ENCODE peak calls at places on chromosome 13, in seven cellular contexts. One of them, this sample, is unnamed.
A peak's percentile ranks its signal among the peaks of the same experiment; 100 is the strongest.

GRCh38 chr13:97191615-97192014 is 30.5 kb upstream of the MBNL2 start:
- DNase-seq in cardiac muscle cell: no peak
- DNase-seq in lung: no peak
- DNase-seq in heart right ventricle: no peak
- DNase-seq in esophagus squamous epithelium: no peak
- DNase-seq in lower lobe of right lung: no peak
- DNase-seq in fibroblast of lung: no peak
- DNase-seq in this sample: no peak

GRCh38 chr13:39897636-39898035 is 242.2 kb downstream of the COG6 start:
- DNase-seq in lung: no peak
- DNase-seq in heart right ventricle: no peak
- DNase-seq in esophagus squamous epithelium: no peak
- DNase-seq in cardiac muscle cell: no peak
- DNase-seq in fibroblast of lung: no peak
- DNase-seq in lower lobe of right lung: no peak
- DNase-seq in this sample: no peak

GRCh38 chr13:91346848-91347211 is 657 bp upstream of the MIR17HG start:
- DNase-seq in esophagus squamous epithelium: no peak
- DNase-seq in lower lobe of right lung: no peak
- DNase-seq in cardiac muscle cell: peak; percentile 45
- DNase-seq in heart right ventricle: no peak
- DNase-seq in fibroblast of lung: no peak
- DNase-seq in lung: no peak
- DNase-seq in this sample: no peak

GRCh38 chr13:107458269-107458668 is 757.1 kb downstream of the LIG4 start:
- DNase-seq in heart right ventricle: no peak
- DNase-seq in lower lobe of right lung: no peak
- DNase-seq in fibroblast of lung: no peak
- DNase-seq in esophagus squamous epithelium: no peak
- DNase-seq in lung: no peak
- DNase-seq in cardiac muscle cell: no peak
- DNase-seq in this sample: no peak

GRCh38 chr13:42040730-42041016 is 7.8 kb upstream of the DGKH start:
- DNase-seq in lung: no peak
- DNase-seq in esophagus squamous epithelium: no peak
- DNase-seq in heart right ventricle: no peak
- DNase-seq in fibroblast of lung: no peak
- DNase-seq in lower lobe of right lung: no peak
- DNase-seq in cardiac muscle cell: no peak
- DNase-seq in this sample: no peak

GRCh38 chr13:42549555-42549941 is 24.4 kb upstream of the TNFSF11 start:
- DNase-seq in heart right ventricle: no peak
- DNase-seq in lower lobe of right lung: no peak
- DNase-seq in esophagus squamous epithelium: no peak
- DNase-seq in fibroblast of lung: peak; percentile 19
- DNase-seq in cardiac muscle cell: no peak
- DNase-seq in lung: no peak
- DNase-seq in this sample: no peak

GRCh38 chr13:47896111-47896510 is 105.0 kb downstream of the SUCLA2 start:
- DNase-seq in lower lobe of right lung: no peak
- DNase-seq in fibroblast of lung: no peak
- DNase-seq in cardiac muscle cell: no peak
- DNase-seq in heart right ventricle: no peak
- DNase-seq in lung: no peak
- DNase-seq in esophagus squamous epithelium: no peak
- DNase-seq in this sample: no peak

GRCh38 chr13:35496761-35497386 is 20.4 kb upstream of the MAB21L1 start:
- DNase-seq in lung: no peak
- DNase-seq in cardiac muscle cell: no peak
- DNase-seq in fibroblast of lung: peak; percentile 49
- DNase-seq in heart right ventricle: no peak
- DNase-seq in lower lobe of right lung: no peak
- DNase-seq in esophagus squamous epithelium: no peak
- DNase-seq in this sample: no peak

GRCh38 chr13:41512441-41512840 is 55.1 kb downstream of the RGCC start:
- DNase-seq in fibroblast of lung: no peak
- DNase-seq in heart right ventricle: no peak
- DNase-seq in lung: no peak
- DNase-seq in esophagus squamous epithelium: no peak
- DNase-seq in lower lobe of right lung: no peak
- DNase-seq in cardiac muscle cell: no peak
- DNase-seq in this sample: no peak

GRCh38 chr13:96994030-96994848 is at the start of gene OXGR1:
- DNase-seq in heart right ventricle: no peak
- DNase-seq in lower lobe of right lung: peak; percentile 46
- DNase-seq in esophagus squamous epithelium: no peak
- DNase-seq in lung: no peak
- DNase-seq in fibroblast of lung: no peak
- DNase-seq in cardiac muscle cell: peak; percentile 11
- DNase-seq in this sample: no peak

GRCh38 chr13:42377640-42378382 is 105.9 kb downstream of the AKAP11 start:
- DNase-seq in lower lobe of right lung: no peak
- DNase-seq in esophagus squamous epithelium: no peak
- DNase-seq in heart right ventricle: no peak
- DNase-seq in lung: no peak
- DNase-seq in fibroblast of lung: no peak
- DNase-seq in cardiac muscle cell: no peak
- DNase-seq in this sample: no peak

GRCh38 chr13:76791290-76791664 is 94.9 kb downstream of the KCTD12 start:
- DNase-seq in lower lobe of right lung: no peak
- DNase-seq in heart right ventricle: no peak
- DNase-seq in cardiac muscle cell: peak; percentile 39
- DNase-seq in fibroblast of lung: no peak
- DNase-seq in esophagus squamous epithelium: no peak
- DNase-seq in lung: no peak
- DNase-seq in this sample: no peak

GRCh38 chr13:27791146-27791900 is 960 bp upstream of the GSX1 start:
- DNase-seq in lower lobe of right lung: no peak
- DNase-seq in heart right ventricle: no peak
- DNase-seq in fibroblast of lung: no peak
- DNase-seq in lung: no peak
- DNase-seq in cardiac muscle cell: no peak
- DNase-seq in esophagus squamous epithelium: no peak
- DNase-seq in this sample: no peak

GRCh38 chr13:27790523-27790922 is 1.8 kb upstream of the GSX1 start:
- DNase-seq in lung: no peak
- DNase-seq in cardiac muscle cell: no peak
- DNase-seq in lower lobe of right lung: no peak
- DNase-seq in esophagus squamous epithelium: no peak
- DNase-seq in heart right ventricle: no peak
- DNase-seq in fibroblast of lung: no peak
- DNase-seq in this sample: no peak

GRCh38 chr13:27788271-27788670 is 4.0 kb upstream of the GSX1 start:
- DNase-seq in fibroblast of lung: no peak
- DNase-seq in heart right ventricle: no peak
- DNase-seq in cardiac muscle cell: no peak
- DNase-seq in lower lobe of right lung: no peak
- DNase-seq in lung: no peak
- DNase-seq in esophagus squamous epithelium: no peak
- DNase-seq in this sample: no peak

GRCh38 chr13:27789153-27789494 is 3.2 kb upstream of the GSX1 start:
- DNase-seq in lower lobe of right lung: no peak
- DNase-seq in fibroblast of lung: no peak
- DNase-seq in lung: no peak
- DNase-seq in cardiac muscle cell: no peak
- DNase-seq in esophagus squamous epithelium: no peak
- DNase-seq in heart right ventricle: no peak
- DNase-seq in this sample: no peak

GRCh38 chr13:27789495-27790303 is 2.6 kb upstream of the GSX1 start:
- DNase-seq in lung: no peak
- DNase-seq in heart right ventricle: no peak
- DNase-seq in cardiac muscle cell: no peak
- DNase-seq in esophagus squamous epithelium: no peak
- DNase-seq in fibroblast of lung: no peak
- DNase-seq in lower lobe of right lung: no peak
- DNase-seq in this sample: no peak
- H3K4me3 ChIP-seq in lung: no peak overlapping the region
- H3K4me3 ChIP-seq in heart right ventricle: no peak overlapping the region
- H3K4me3 ChIP-seq in cardiac muscle cell: no peak overlapping the region
- H3K4me3 ChIP-seq in esophagus squamous epithelium: no peak overlapping the region
- H3K4me3 ChIP-seq in fibroblast of lung: no peak overlapping the region
- H3K4me3 ChIP-seq in lower lobe of right lung: peak overlapping the region; percentile 43
- H3K4me3 ChIP-seq in this sample: no peak overlapping the region

GRCh38 chr13:24512208-24513068 is at the start of gene PARP4:
- DNase-seq in cardiac muscle cell: peak; percentile 84
- DNase-seq in lung: peak; percentile 83
- DNase-seq in heart right ventricle: peak; percentile 72
- DNase-seq in esophagus squamous epithelium: peak; percentile 45
- DNase-seq in fibroblast of lung: peak; percentile 75
- DNase-seq in lower lobe of right lung: peak; percentile 91
- DNase-seq in this sample: peak; percentile 95
- TF ChIP-seq CTCF in cardiac muscle cell: no peak
- TF ChIP-seq CTCF in lung: no peak
- TF ChIP-seq CTCF in heart right ventricle: no peak
- TF ChIP-seq CTCF in esophagus squamous epithelium: no peak
- TF ChIP-seq CTCF in fibroblast of lung: no peak
- TF ChIP-seq CTCF in lower lobe of right lung: no peak
- TF ChIP-seq CTCF in this sample: peak; percentile 11

GRCh38 chr13:95553614-95554385 is 1.3 kb downstream of the CLDN10 start:
- DNase-seq in lung: no peak
- DNase-seq in fibroblast of lung: peak; percentile 24
- DNase-seq in heart right ventricle: no peak
- DNase-seq in esophagus squamous epithelium: no peak
- DNase-seq in cardiac muscle cell: peak; percentile 34
- DNase-seq in lower lobe of right lung: peak; percentile 48
- DNase-seq in this sample: no peak
- H3K4me3 ChIP-seq in lung: no peak overlapping the region
- H3K4me3 ChIP-seq in fibroblast of lung: no peak overlapping the region
- H3K4me3 ChIP-seq in heart right ventricle: no peak overlapping the region
- H3K4me3 ChIP-seq in esophagus squamous epithelium: no peak overlapping the region
- H3K4me3 ChIP-seq in cardiac muscle cell: no peak overlapping the region
- H3K4me3 ChIP-seq in lower lobe of right lung: no peak overlapping the region
- H3K4me3 ChIP-seq in this sample: peak overlapping the region; percentile 52

DNA sequence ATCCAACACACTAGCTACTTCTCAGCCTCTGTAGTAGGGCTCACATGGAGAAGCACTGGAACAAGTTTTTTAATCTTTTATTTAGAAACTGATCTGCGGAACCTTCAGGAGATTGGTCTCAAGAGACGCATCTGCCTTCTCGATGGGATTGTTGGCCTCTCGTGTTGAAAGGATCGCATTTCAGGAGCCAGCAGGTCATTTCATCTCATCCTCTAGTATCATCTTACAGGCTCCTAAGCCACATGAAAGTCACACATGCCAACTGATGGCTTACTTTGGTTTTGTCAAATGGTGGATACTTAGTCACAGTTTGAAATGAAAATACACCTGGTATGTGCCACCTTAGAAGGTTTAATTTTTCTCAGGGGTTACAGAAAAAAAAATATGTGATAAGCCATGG is 1703.6 kb downstream of the EFNB2 start:
- DNase-seq in heart right ventricle: no peak
- DNase-seq in lung: no peak
- DNase-seq in cardiac muscle cell: no peak
- DNase-seq in esophagus squamous epithelium: no peak
- DNase-seq in lower lobe of right lung: no peak
- DNase-seq in fibroblast of lung: no peak
- DNase-seq in this sample: no peak
- TF ChIP-seq CTCF in heart right ventricle: no peak
- TF ChIP-seq CTCF in lung: no peak
- TF ChIP-seq CTCF in cardiac muscle cell: no peak
- TF ChIP-seq CTCF in esophagus squamous epithelium: no peak
- TF ChIP-seq CTCF in lower lobe of right lung: no peak
- TF ChIP-seq CTCF in fibroblast of lung: no peak
- TF ChIP-seq CTCF in this sample: no peak

GRCh38 chr13:27534976-27535370 is 84.6 kb upstream of the MTIF3 start:
- DNase-seq in cardiac muscle cell: no peak
- DNase-seq in fibroblast of lung: no peak
- DNase-seq in lower lobe of right lung: no peak
- DNase-seq in heart right ventricle: no peak
- DNase-seq in esophagus squamous epithelium: no peak
- DNase-seq in lung: no peak
- DNase-seq in this sample: no peak

GRCh38 chr13:27535546-27535945 is 84.8 kb downstream of the LNX2 start:
- DNase-seq in fibroblast of lung: peak; percentile 17
- DNase-seq in lung: no peak
- DNase-seq in lower lobe of right lung: no peak
- DNase-seq in esophagus squamous epithelium: no peak
- DNase-seq in heart right ventricle: no peak
- DNase-seq in cardiac muscle cell: no peak
- DNase-seq in this sample: no peak

GRCh38 chr13:27534108-27534975 is 84.0 kb upstream of the MTIF3 start:
- DNase-seq in lung: no peak
- DNase-seq in lower lobe of right lung: no peak
- DNase-seq in fibroblast of lung: no peak
- DNase-seq in heart right ventricle: no peak
- DNase-seq in cardiac muscle cell: no peak
- DNase-seq in esophagus squamous epithelium: no peak
- DNase-seq in this sample: no peak

GRCh38 chr13:27536361-27537101 is 83.8 kb downstream of the LNX2 start:
- DNase-seq in esophagus squamous epithelium: no peak
- DNase-seq in fibroblast of lung: no peak
- DNase-seq in cardiac muscle cell: no peak
- DNase-seq in lung: peak; percentile 45
- DNase-seq in heart right ventricle: no peak
- DNase-seq in lower lobe of right lung: peak; percentile 48
- DNase-seq in this sample: no peak

DNA sequence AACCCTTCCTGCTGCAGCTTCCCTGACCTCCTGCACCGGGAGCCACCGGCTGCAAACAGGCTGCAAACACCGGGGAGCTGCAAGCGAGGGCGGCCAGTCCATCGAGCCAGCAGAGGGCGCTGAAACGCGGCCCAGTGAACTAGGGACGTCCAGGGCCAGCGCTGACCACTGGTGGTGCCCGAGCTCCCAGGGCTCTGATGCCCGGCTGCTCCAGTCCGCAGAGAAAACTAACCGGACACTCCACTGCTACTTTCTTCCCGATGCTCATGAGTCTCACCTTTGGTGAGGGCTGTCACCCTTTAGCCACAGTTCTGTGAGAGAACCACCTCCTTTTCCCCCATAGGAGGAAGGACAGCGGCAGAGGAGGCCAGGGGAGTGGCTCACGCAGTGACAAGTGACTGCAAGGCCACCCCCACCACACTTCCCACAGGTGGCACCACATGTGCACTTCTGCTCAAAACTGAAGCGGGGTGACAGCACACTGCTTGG is 82.8 kb upstream of the MTIF3 start:
- DNase-seq in lung: peak; percentile 87
- DNase-seq in lower lobe of right lung: peak; percentile 91
- DNase-seq in fibroblast of lung: peak; percentile 69
- DNase-seq in heart right ventricle: peak; percentile 79
- DNase-seq in cardiac muscle cell: peak; percentile 91
- DNase-seq in esophagus squamous epithelium: no peak
- DNase-seq in this sample: no peak
- H3K4me3 ChIP-seq in lung: no peak overlapping the region
- H3K4me3 ChIP-seq in lower lobe of right lung: peak overlapping the region; percentile 33
- H3K4me3 ChIP-seq in fibroblast of lung: peak overlapping the region; percentile 33
- H3K4me3 ChIP-seq in heart right ventricle: no peak overlapping the region
- H3K4me3 ChIP-seq in cardiac muscle cell: no peak overlapping the region
- H3K4me3 ChIP-seq in esophagus squamous epithelium: no peak overlapping the region
- H3K4me3 ChIP-seq in this sample: peak overlapping the region; percentile 56

DNA sequence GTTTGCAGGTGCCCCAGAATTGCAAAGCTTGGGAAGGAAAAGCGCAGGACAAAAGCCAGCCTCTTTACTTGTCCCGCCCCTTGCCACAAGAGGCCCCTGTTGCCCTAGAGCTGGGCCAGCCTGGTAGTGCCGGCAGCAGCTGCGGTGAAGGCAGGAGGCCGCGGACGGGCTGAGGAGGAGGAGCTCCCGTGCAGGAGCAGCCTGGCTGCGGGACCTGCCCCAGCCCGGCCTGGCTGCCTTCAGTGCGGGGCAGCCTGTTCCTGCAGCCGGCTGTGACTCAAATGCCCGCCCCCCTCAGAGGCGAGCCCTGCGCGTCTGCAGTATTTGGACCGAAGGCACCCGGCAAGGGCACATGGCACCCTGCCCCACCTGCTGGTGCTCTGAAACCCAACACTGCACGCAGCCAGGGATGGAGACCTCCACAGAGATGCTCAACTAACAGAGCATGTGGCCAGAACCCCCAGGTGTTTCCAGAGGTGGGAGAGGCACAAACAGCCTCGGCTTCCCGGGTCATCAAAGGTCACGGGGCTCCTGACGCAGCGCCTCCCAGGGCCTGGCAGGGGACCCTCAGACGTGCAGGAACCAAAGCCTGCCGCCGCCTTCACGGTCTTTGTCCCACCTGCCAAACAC is 29.7 kb downstream of the NAXD start:
- DNase-seq in lower lobe of right lung: peak; percentile 81
- DNase-seq in cardiac muscle cell: peak; percentile 80
- DNase-seq in heart right ventricle: peak; percentile 62
- DNase-seq in esophagus squamous epithelium: no peak
- DNase-seq in fibroblast of lung: peak; percentile 64
- DNase-seq in lung: peak; percentile 56
- DNase-seq in this sample: no peak
- TF ChIP-seq CTCF in lower lobe of right lung: peak; percentile 37
- TF ChIP-seq CTCF in cardiac muscle cell: peak; percentile 37
- TF ChIP-seq CTCF in heart right ventricle: peak; percentile 50
- TF ChIP-seq CTCF in esophagus squamous epithelium: peak; percentile 24
- TF ChIP-seq CTCF in fibroblast of lung: peak; percentile 43
- TF ChIP-seq CTCF in lung: peak; percentile 25
- TF ChIP-seq CTCF in this sample: peak; percentile 45